ENCODE peak calls at places on chromosomes 7 and 10, in ten cellular contexts. R is KG1; G is GM03348; D is cardiac septum; P is WTC11; S is activated gamma-delta T cell treated with anti-CD3 and anti-CD28 coated beads, Interleukin-2, amount 50 U/mL, for 16 hours; J is DMS53; V is amniotic stem cell; A is memory B cell; N is activated naive CD4-positive, alpha-beta T cell treated with anti-CD3 and anti-CD28 coated beads, Interleukin-2, amount 10 ng/mL, durations not matched to agents 7 days and 5 days. C is an unnamed sample.

GRCh38 chr7:96388620-96389383 is 66.9 kb upstream of the SLC25A13 start:
- DNase-seq in J (peak; percentile 8), N (no peak), P (no peak), R (no peak), V (peak; percentile 61), S (no peak), G (peak; percentile 71), A (no peak), D (no peak), C (peak; percentile 55)

GRCh38 chr7:71752171-71752935 is 620.4 kb downstream of the GALNT17 start:
- DNase-seq in R (peak; percentile 55), V (no peak), P (peak; percentile 93), J (peak; percentile 51), S (no peak), A (no peak), D (no peak), G (peak; percentile 79), N (peak; percentile 44), C (peak; percentile 5)

GRCh38 chr10:22927163-22927562 is 690 bp upstream of the ARMC3 start:
- DNase-seq in D (no peak), R (no peak), J (no peak), S (no peak), A (no peak), N (no peak), G (no peak), P (no peak), V (no peak), C (no peak)

GRCh38 chr10:117925369-117925768 is 121.4 kb downstream of the RAB11FIP2 start:
- DNase-seq in P (no peak), D (no peak), R (no peak), A (no peak), N (no peak), S (no peak), G (no peak), V (no peak), J (no peak), C (no peak)

GRCh38 chr7:14457567-14458453 is 444.7 kb downstream of the DGKB start:
- DNase-seq in A (peak; percentile 20), R (peak; percentile 51), G (peak; percentile 78), V (peak; percentile 68), S (peak; percentile 12), J (peak; percentile 93), N (peak; percentile 51), P (peak; percentile 69), D (no peak), C (peak; percentile 60)

GRCh38 chr10:114856544-114857287 is 35.1 kb downstream of the FHIP2A start:
- DNase-seq in R (no peak), J (no peak), P (no peak), S (no peak), V (peak; percentile 62), A (no peak), G (peak; percentile 71), D (no peak), N (no peak), C (peak; percentile 50)

GRCh38 chr10:30176776-30177533 is 117.6 kb upstream of the JCAD start:
- DNase-seq in P (no peak), A (no peak), J (no peak), S (no peak), R (no peak), N (no peak), D (no peak), G (no peak), V (no peak), C (no peak)

GRCh38 chr10:74928742-74929191 is 102.4 kb downstream of the KAT6B start:
- DNase-seq in N (no peak), S (no peak), A (no peak), R (no peak), D (no peak), P (no peak), J (no peak), G (peak; percentile 34), V (no peak), C (no peak)

GRCh38 chr7:98265841-98266271 is 13.8 kb upstream of the TECPR1 start:
- DNase-seq in N (no peak), V (no peak), R (no peak), D (no peak), P (no peak), A (no peak), S (no peak), J (no peak), G (peak; percentile 63), C (no peak)

GRCh38 chr10:71126432-71126831 is 85.9 kb upstream of the UNC5B start:
- DNase-seq in V (no peak), G (peak; percentile 3), N (no peak), S (no peak), R (no peak), D (no peak), A (no peak), J (no peak), P (no peak), C (no peak)

GRCh38 chr7:37068902-37069301 is 344.6 kb upstream of the AOAH start:
- DNase-seq in S (no peak), A (no peak), R (no peak), J (peak; percentile 14), V (no peak), G (no peak), D (no peak), N (no peak), P (no peak), C (no peak)

GRCh38 chr7:98251251-98251843 is 685 bp downstream of the TECPR1 start:
- DNase-seq in N (peak; percentile 72), J (no peak), D (no peak), R (no peak), V (no peak), G (no peak), P (no peak), A (peak; percentile 19), S (peak; percentile 4), C (no peak)

GRCh38 chr7:101882595-101883564 is 65.5 kb downstream of the CUX1 start:
- DNase-seq in D (peak; percentile 88), V (peak; percentile 100), A (no peak), J (peak; percentile 98), P (peak; percentile 42), G (peak; percentile 94), N (no peak), S (no peak), R (no peak), C (peak; percentile 99)

GRCh38 chr10:31620236-31621151 is 301.5 kb downstream of the ZEB1 start:
- DNase-seq in R (no peak), P (peak; percentile 80), D (peak; percentile 85), G (peak; percentile 77), N (no peak), J (peak; percentile 8), A (no peak), V (no peak), S (no peak), C (no peak)

GRCh38 chr10:16794005-16794404 is 23.2 kb downstream of the RSU1 start:
- DNase-seq in A (no peak), P (no peak), J (no peak), R (no peak), N (no peak), G (no peak), D (no peak), S (no peak), V (no peak), C (no peak)

GRCh38 chr10:73044378-73045285 is 52.0 kb downstream of the P4HA1 start:
- DNase-seq in S (no peak), R (no peak), A (no peak), P (no peak), J (peak; percentile 4), V (peak; percentile 85), D (no peak), N (no peak), G (peak; percentile 55), C (peak; percentile 91)

GRCh38 chr7:5363729-5364128 is 59.9 kb downstream of the TNRC18 start:
- DNase-seq in D (no peak), S (no peak), P (no peak), G (no peak), R (no peak), N (no peak), J (no peak), A (no peak), V (no peak), C (no peak)